ENCODE peak calls at places on chromosomes 2 and 18, in four cellular contexts. N is lower lobe of right lung, F is lower leg skin, L is IMR-90. A is an unnamed sample.

GRCh38 chr2:213229814-213230213 is 54.5 kb upstream of the SPAG16 start:
- DNase-seq in N (no peak), F (no peak), L (peak), A (no peak)

GRCh38 chr2:206260427-206261012 is 13.9 kb upstream of the ZDBF2 start:
- DNase-seq in N (no peak), F (no peak), L (peak), A (no peak)

GRCh38 chr2:105129722-105130232 is 91.9 kb downstream of the MRPS9 start:
- DNase-seq in N (no peak), F (no peak), L (no peak), A (no peak)

GRCh38 chr2:240024766-240025165 is 376 bp downstream of the NDUFA10 start:
- DNase-seq in N (peak), F (no peak), L (no peak), A (no peak)

GRCh38 chr18:3493501-3494244 is 43.7 kb downstream of the TGIF1 start:
- DNase-seq in N (no peak), F (no peak), L (no peak), A (no peak)

GRCh38 chr2:44515416-44515815 is 153.7 kb downstream of the CAMKMT start:
- DNase-seq in N (no peak), F (no peak), L (no peak), A (no peak)

GRCh38 chr2:167962436-167963226 is 284.8 kb downstream of the STK39 start:
- DNase-seq in N (peak), F (no peak), L (no peak), A (no peak)

GRCh38 chr2:172196768-172197322 is 94.1 kb upstream of the DLX2 start:
- DNase-seq in N (peak), F (no peak), L (peak), A (no peak)

GRCh38 chr2:226733189-226733858 is 66.3 kb downstream of the IRS1 start:
- DNase-seq in N (no peak), F (no peak), L (no peak), A (no peak)

GRCh38 chr2:237701033-237701858 is 73.9 kb downstream of the LRRFIP1 start:
- DNase-seq in N (no peak), F (peak), L (no peak), A (no peak)

GRCh38 chr2:141554810-141555209 is 576.0 kb downstream of the LRP1B start:
- DNase-seq in N (no peak), F (no peak), L (peak), A (no peak)

GRCh38 chr18:22813648-22814328 is 119.3 kb upstream of the RBBP8 start:
- DNase-seq in N (no peak), F (no peak), L (peak), A (no peak)

GRCh38 chr2:43356774-43357173 is 130.4 kb upstream of the ZFP36L2 start:
- DNase-seq in N (no peak), F (no peak), L (peak), A (no peak)

GRCh38 chr2:222613715-222614331 is 42.1 kb downstream of the FARSB start:
- DNase-seq in N (no peak), F (no peak), L (peak), A (no peak)

GRCh38 chr18:79805211-79805862 is 7.6 kb downstream of the KCNG2 start:
- DNase-seq in N (no peak), F (no peak), L (no peak), A (peak)

GRCh38 chr18:44912740-44913478 is 232.2 kb downstream of the SETBP1 start:
- DNase-seq in N (no peak), F (no peak), L (no peak), A (no peak)

GRCh38 chr18:52334896-52335295 is 5.1 kb upstream of the DCC start:
- DNase-seq in N (no peak), F (no peak), L (peak), A (no peak)

GRCh38 chr2:27627963-27628766 is 647 bp downstream of the CCDC121 start:
- DNase-seq in N (no peak), F (peak), L (peak), A (no peak)

GRCh38 chr2:64654063-64654811 is 524 bp upstream of the SERTAD2 start:
- DNase-seq in N (peak), F (peak), L (peak), A (peak)

GRCh38 chr2:164972216-164972615 is 16.9 kb upstream of the SLC38A11 start:
- DNase-seq in N (no peak), F (no peak), L (no peak), A (no peak)

GRCh38 chr2:157438907-157439791 is 4.7 kb downstream of the CYTIP start:
- DNase-seq in N (no peak), F (no peak), L (no peak), A (no peak)

GRCh38 chr18:48872234-48873145 is 78.3 kb downstream of the SMAD7 start:
- DNase-seq in N (no peak), F (no peak), L (peak), A (peak)

GRCh38 chr18:46759885-46760284 is 3.0 kb upstream of the ST8SIA5 start:
- DNase-seq in N (no peak), F (no peak), L (no peak), A (no peak)

GRCh38 chr2:160512484-160512883 is 18.9 kb upstream of the RBMS1 start:
- DNase-seq in N (no peak), F (no peak), L (no peak), A (no peak)

GRCh38 chr2:225355788-225356187 is 43.7 kb upstream of the NYAP2 start:
- DNase-seq in N (no peak), F (no peak), L (no peak), A (no peak)

GRCh38 chr2:205636549-205636948 is 45.8 kb upstream of the NRP2 start:
- DNase-seq in N (no peak), F (no peak), L (no peak), A (no peak)

GRCh38 chr2:164920430-164920829 is 34.9 kb downstream of the SLC38A11 start:
- DNase-seq in N (no peak), F (no peak), L (peak), A (no peak)

GRCh38 chr2:164711246-164712138 is 90.2 kb upstream of the GRB14 start:
- DNase-seq in N (no peak), F (no peak), L (no peak), A (no peak)

GRCh38 chr18:21303445-21303844 is 61.4 kb downstream of the GREB1L start:
- DNase-seq in N (no peak), F (no peak), L (no peak), A (no peak)

GRCh38 chr2:2846379-2847130 is 515.5 kb upstream of the MYT1L start:
- DNase-seq in N (no peak), F (no peak), L (no peak), A (peak)

GRCh38 chr18:9931679-9932078 is 17.9 kb downstream of the VAPA start:
- DNase-seq in N (no peak), F (no peak), L (no peak), A (no peak)

GRCh38 chr2:160375802-160376469 is 117.7 kb downstream of the RBMS1 start:
- DNase-seq in N (no peak), F (no peak), L (peak), A (no peak)

GRCh38 chr2:95526360-95527341 is 42.1 kb upstream of the TRIM43B start:
- DNase-seq in N (peak), F (peak), L (peak), A (no peak)

A was measured in chondrocyte.